ENCODE peak calls at places on chromosomes 16 and 17, in seven cellular contexts. V, J, G, U, H, R and S are unnamed samples.
A peak's percentile ranks its signal among the peaks of the same experiment; 100 is the strongest.

GRCh38 chr16:30377812-30378235 is 3.2 kb downstream of the MYL11 start:
- DNase-seq in V (peak; percentile 92), U (peak; percentile 89), H (peak; percentile 64), J (peak; percentile 86), R (peak; percentile 96), G (peak; percentile 52), S (peak; percentile 74)

GRCh38 chr17:76866774-76867577 is 1.2 kb upstream of the MGAT5B start:
- DNase-seq in J (peak; percentile 68), R (peak; percentile 39), G (no peak), H (peak; percentile 20), V (peak; percentile 43), U (no peak), S (peak; percentile 70)

GRCh38 chr17:13437966-13438779 is 163.6 kb downstream of the HS3ST3A1 start:
- DNase-seq in U (no peak), G (no peak), J (peak; percentile 78), R (no peak), V (no peak), H (peak; percentile 31), S (peak; percentile 56)

GRCh38 chr17:21301593-21302550 is 17.4 kb downstream of the MAP2K3 start:
- DNase-seq in J (no peak), V (peak; percentile 38), R (peak; percentile 59), G (no peak), H (no peak), U (no peak), S (no peak)

GRCh38 chr16:14172200-14172805 is 101.2 kb downstream of the MRTFB start:
- DNase-seq in R (no peak), U (no peak), H (peak; percentile 11), G (no peak), V (no peak), J (no peak), S (no peak)

GRCh38 chr17:45296003-45296832 is 20.6 kb downstream of the MAP3K14 start:
- DNase-seq in J (no peak), H (no peak), R (peak; percentile 48), G (no peak), V (no peak), U (no peak), S (no peak)

GRCh38 chr17:60134396-60135159 is 15.2 kb upstream of the CA4 start:
- DNase-seq in U (no peak), R (peak; percentile 89), G (no peak), V (peak; percentile 28), J (peak; percentile 36), H (no peak), S (no peak)

GRCh38 chr17:39132192-39132600 is 19.2 kb downstream of the PLXDC1 start:
- DNase-seq in R (peak; percentile 9), V (no peak), J (peak; percentile 57), U (no peak), G (no peak), H (peak; percentile 71), S (no peak)

GRCh38 chr16:4521971-4522623 is 16.5 kb downstream of the CDIP1 start:
- DNase-seq in V (peak; percentile 79), U (no peak), G (no peak), R (no peak), J (peak; percentile 53), H (no peak), S (no peak)

GRCh38 chr16:81715358-81716196 is 63.5 kb upstream of the PLCG2 start:
- DNase-seq in V (no peak), U (peak; percentile 25), R (no peak), G (no peak), J (peak; percentile 19), H (no peak), S (no peak)

GRCh38 chr17:9937164-9937835 is 32.2 kb upstream of the RCVRN start:
- DNase-seq in G (no peak), H (peak; percentile 97), V (no peak), U (no peak), R (no peak), J (peak; percentile 70), S (no peak)

GRCh38 chr17:67200727-67201301 is 44.2 kb downstream of the HELZ start:
- DNase-seq in J (no peak), V (no peak), U (no peak), G (no peak), R (peak; percentile 17), H (no peak), S (no peak)

GRCh38 chr16:23847938-23848337 is 12.2 kb downstream of the PRKCB start:
- DNase-seq in U (peak; percentile 27), R (no peak), V (no peak), J (no peak), H (no peak), G (no peak), S (no peak)

GRCh38 chr16:85152414-85153030 is 40.2 kb upstream of the CIBAR2 start:
- DNase-seq in H (no peak), J (no peak), G (no peak), R (no peak), V (peak; percentile 52), U (no peak), S (no peak)

GRCh38 chr16:1863681-1864460 is 8.1 kb downstream of the MEIOB start:
- DNase-seq in U (no peak), R (peak; percentile 63), J (peak; percentile 48), G (no peak), V (no peak), H (peak; percentile 23), S (peak; percentile 64)

GRCh38 chr17:78001182-78001581 is 42.7 kb downstream of the TNRC6C start:
- DNase-seq in R (peak; percentile 57), J (no peak), V (no peak), U (no peak), H (no peak), G (no peak), S (no peak)

GRCh38 chr17:27878776-27879562 is 14.2 kb downstream of the LYRM9 start:
- DNase-seq in G (no peak), H (no peak), U (no peak), J (no peak), V (peak; percentile 15), R (no peak), S (no peak)

GRCh38 chr17:72681844-72682243 is 410.6 kb downstream of the SLC39A11 start:
- DNase-seq in U (no peak), V (no peak), R (no peak), J (no peak), H (no peak), G (no peak), S (no peak)

GRCh38 chr17:40442392-40443195 is 656 bp upstream of the IGFBP4 start:
- DNase-seq in H (no peak), U (no peak), R (peak; percentile 47), G (no peak), J (no peak), V (no peak), S (no peak)

GRCh38 chr16:585351-585750 is 4.5 kb upstream of the RAB40C start:
- DNase-seq in J (no peak), U (no peak), V (no peak), H (no peak), R (no peak), G (no peak), S (no peak)

GRCh38 chr17:7046127-7046724 is 2.3 kb upstream of the SLC16A11 start:
- DNase-seq in U (peak; percentile 20), J (no peak), V (no peak), G (peak; percentile 18), H (no peak), R (no peak), S (no peak)

GRCh38 chr16:78996806-78997205 is 603.7 kb downstream of the MAF start:
- DNase-seq in V (no peak), H (no peak), R (no peak), G (no peak), U (no peak), J (no peak), S (no peak)

GRCh38 chr16:48862087-48862532 is 252.1 kb upstream of the N4BP1 start:
- DNase-seq in H (no peak), G (no peak), J (peak; percentile 10), V (no peak), R (no peak), U (no peak), S (no peak)

GRCh38 chr17:17989081-17989480 is 16.4 kb downstream of the DRC3 start:
- DNase-seq in G (no peak), V (no peak), H (no peak), U (no peak), J (no peak), R (no peak), S (no peak)

GRCh38 chr16:53946745-53947386 is 242.9 kb downstream of the FTO start:
- DNase-seq in V (no peak), U (no peak), H (no peak), J (no peak), G (no peak), R (no peak), S (no peak)

GRCh38 chr17:74356640-74357465 is 4.8 kb downstream of the BTBD17 start:
- DNase-seq in U (no peak), H (no peak), J (no peak), G (no peak), R (peak; percentile 30), V (peak; percentile 41), S (no peak)

GRCh38 chr16:84371553-84371865 is 3.2 kb downstream of the ATP2C2 start:
- DNase-seq in H (no peak), J (no peak), R (no peak), G (no peak), U (no peak), V (no peak), S (no peak)

GRCh38 chr17:83100853-83101391 is 21.5 kb downstream of the METRNL start:
- DNase-seq in J (no peak), G (no peak), U (no peak), R (no peak), V (no peak), H (no peak), S (no peak)

GRCh38 chr16:20956319-20956718 is 55.7 kb downstream of the LYRM1 start:
- DNase-seq in V (no peak), J (no peak), H (no peak), R (no peak), G (no peak), U (no peak), S (no peak)

GRCh38 chr16:11354733-11355574 is 9.7 kb downstream of the RMI2 start:
- DNase-seq in R (no peak), U (peak; percentile 49), G (no peak), J (peak; percentile 45), V (no peak), H (no peak), S (no peak)

GRCh38 chr17:38915639-38915995 is 9.8 kb upstream of the LASP1NB start:
- DNase-seq in U (no peak), J (no peak), R (no peak), G (no peak), H (no peak), V (no peak), S (no peak)

GRCh38 chr16:19135896-19136438 is 22.2 kb downstream of the ITPRIPL2 start:
- DNase-seq in J (peak; percentile 29), R (peak; percentile 13), G (peak; percentile 28), V (no peak), H (no peak), U (no peak), S (no peak)

GRCh38 chr17:32625971-32626370 is 139.2 kb downstream of the CDK5R1 start:
- DNase-seq in H (no peak), J (no peak), V (no peak), G (peak; percentile 74), U (no peak), R (no peak), S (no peak)

GRCh38 chr17:75631353-75631752 is 1.9 kb upstream of the SMIM5 start:
- DNase-seq in R (no peak), H (no peak), G (no peak), U (no peak), V (peak; percentile 4), J (no peak), S (no peak)

GRCh38 chr17:72693147-72693878 is 399.2 kb downstream of the SLC39A11 start:
- DNase-seq in R (no peak), J (no peak), V (no peak), G (no peak), U (no peak), H (no peak), S (no peak)

GRCh38 chr16:86679490-86679889 is 101.1 kb downstream of the FOXL1 start:
- DNase-seq in V (no peak), R (no peak), J (no peak), U (no peak), H (no peak), G (no peak), S (no peak)

GRCh38 chr16:51137097-51137496 is 14.0 kb downstream of the SALL1 start:
- DNase-seq in J (peak; percentile 47), U (no peak), G (no peak), H (no peak), R (no peak), V (no peak), S (no peak)

GRCh38 chr17:67372751-67373150 is 4.3 kb upstream of the PITPNC1 start:
- DNase-seq in H (no peak), G (no peak), J (no peak), R (no peak), U (no peak), V (no peak), S (no peak)